ENCODE peak calls at places on chromosomes 13 and 19, in ten cellular contexts. One of them, this sample, is unnamed. For H3K4me1, the result is how much of the 10 kb centered on the place peaks cover.

GRCh38 chr13:51585234-51585672 is 991 bp downstream of the WDFY2 start:
- DNase-seq in naive thymus-derived CD4-positive, alpha-beta T cell: no peak
- DNase-seq in adrenal gland: no peak
- DNase-seq in tibial nerve: no peak
- DNase-seq in IMR-90: peak
- DNase-seq in tibial artery: no peak
- DNase-seq in endothelial cell of umbilical vein: peak
- DNase-seq in body of pancreas: no peak
- DNase-seq in kidney: no peak
- DNase-seq in lung: no peak
- DNase-seq in this sample: no peak

GRCh38 chr13:23182142-23182541 is 1.4 kb downstream of the SGCG start:
- DNase-seq in naive thymus-derived CD4-positive, alpha-beta T cell: no peak
- DNase-seq in adrenal gland: no peak
- DNase-seq in tibial nerve: no peak
- DNase-seq in IMR-90: no peak
- DNase-seq in tibial artery: no peak
- DNase-seq in endothelial cell of umbilical vein: no peak
- DNase-seq in body of pancreas: no peak
- DNase-seq in kidney: no peak
- DNase-seq in lung: no peak
- DNase-seq in this sample: no peak

GRCh38 chr19:38597075-38597474 is 20.7 kb downstream of the MAP4K1 start:
- DNase-seq in naive thymus-derived CD4-positive, alpha-beta T cell: no peak
- DNase-seq in adrenal gland: no peak
- DNase-seq in tibial nerve: no peak
- DNase-seq in IMR-90: no peak
- DNase-seq in tibial artery: no peak
- DNase-seq in endothelial cell of umbilical vein: no peak
- DNase-seq in body of pancreas: no peak
- DNase-seq in kidney: no peak
- DNase-seq in lung: no peak
- DNase-seq in this sample: no peak

GRCh38 chr19:3304871-3305423 is 61.4 kb upstream of the NFIC start:
- DNase-seq in naive thymus-derived CD4-positive, alpha-beta T cell: peak
- DNase-seq in adrenal gland: peak
- DNase-seq in tibial nerve: peak
- DNase-seq in IMR-90: peak
- DNase-seq in tibial artery: peak
- DNase-seq in endothelial cell of umbilical vein: peak
- DNase-seq in body of pancreas: peak
- DNase-seq in kidney: peak
- DNase-seq in lung: peak
- DNase-seq in this sample: peak

GRCh38 chr13:50706505-50706904 is 137.0 kb downstream of the DLEU7 start:
- DNase-seq in naive thymus-derived CD4-positive, alpha-beta T cell: no peak
- DNase-seq in adrenal gland: no peak
- DNase-seq in tibial nerve: no peak
- DNase-seq in IMR-90: no peak
- DNase-seq in tibial artery: no peak
- DNase-seq in endothelial cell of umbilical vein: no peak
- DNase-seq in body of pancreas: no peak
- DNase-seq in kidney: no peak
- DNase-seq in lung: no peak
- DNase-seq in this sample: no peak

GRCh38 chr19:18446145-18446810 is 8.3 kb upstream of the ISYNA1 start:
- DNase-seq in naive thymus-derived CD4-positive, alpha-beta T cell: no peak
- DNase-seq in adrenal gland: no peak
- DNase-seq in tibial nerve: no peak
- DNase-seq in IMR-90: no peak
- DNase-seq in tibial artery: no peak
- DNase-seq in endothelial cell of umbilical vein: no peak
- DNase-seq in body of pancreas: no peak
- DNase-seq in kidney: no peak
- DNase-seq in lung: no peak
- DNase-seq in this sample: no peak

GRCh38 chr13:66219493-66219892 is 1010.6 kb downstream of the PCDH9 start:
- DNase-seq in naive thymus-derived CD4-positive, alpha-beta T cell: no peak
- DNase-seq in adrenal gland: no peak
- DNase-seq in tibial nerve: no peak
- DNase-seq in IMR-90: no peak
- DNase-seq in tibial artery: no peak
- DNase-seq in endothelial cell of umbilical vein: no peak
- DNase-seq in body of pancreas: no peak
- DNase-seq in kidney: no peak
- DNase-seq in lung: no peak
- DNase-seq in this sample: no peak

GRCh38 chr13:38990693-38991092 is at the start of gene STOML3:
- DNase-seq in naive thymus-derived CD4-positive, alpha-beta T cell: no peak
- DNase-seq in adrenal gland: no peak
- DNase-seq in tibial nerve: no peak
- DNase-seq in IMR-90: no peak
- DNase-seq in tibial artery: no peak
- DNase-seq in endothelial cell of umbilical vein: peak
- DNase-seq in body of pancreas: no peak
- DNase-seq in kidney: no peak
- DNase-seq in lung: no peak
- DNase-seq in this sample: no peak

GRCh38 chr19:53849237-53849676 is 18.4 kb upstream of the MYADM start:
- DNase-seq in naive thymus-derived CD4-positive, alpha-beta T cell: no peak
- DNase-seq in adrenal gland: no peak
- DNase-seq in tibial nerve: no peak
- DNase-seq in IMR-90: peak
- DNase-seq in tibial artery: no peak
- DNase-seq in endothelial cell of umbilical vein: peak
- DNase-seq in body of pancreas: no peak
- DNase-seq in kidney: no peak
- DNase-seq in lung: no peak
- DNase-seq in this sample: no peak

GRCh38 chr19:14363203-14364097 is 17.8 kb upstream of the ADGRE5 start:
- DNase-seq in naive thymus-derived CD4-positive, alpha-beta T cell: no peak
- DNase-seq in adrenal gland: peak
- DNase-seq in tibial nerve: no peak
- DNase-seq in IMR-90: peak
- DNase-seq in tibial artery: peak
- DNase-seq in endothelial cell of umbilical vein: peak
- DNase-seq in body of pancreas: peak
- DNase-seq in kidney: peak
- DNase-seq in lung: peak
- DNase-seq in this sample: peak

GRCh38 chr19:29810504-29810871 is 1.3 kb upstream of the CCNE1 start:
- DNase-seq in naive thymus-derived CD4-positive, alpha-beta T cell: peak
- DNase-seq in adrenal gland: peak
- DNase-seq in tibial nerve: no peak
- DNase-seq in IMR-90: peak
- DNase-seq in tibial artery: no peak
- DNase-seq in endothelial cell of umbilical vein: no peak
- DNase-seq in body of pancreas: peak
- DNase-seq in kidney: peak
- DNase-seq in lung: no peak
- DNase-seq in this sample: no peak

DNA sequence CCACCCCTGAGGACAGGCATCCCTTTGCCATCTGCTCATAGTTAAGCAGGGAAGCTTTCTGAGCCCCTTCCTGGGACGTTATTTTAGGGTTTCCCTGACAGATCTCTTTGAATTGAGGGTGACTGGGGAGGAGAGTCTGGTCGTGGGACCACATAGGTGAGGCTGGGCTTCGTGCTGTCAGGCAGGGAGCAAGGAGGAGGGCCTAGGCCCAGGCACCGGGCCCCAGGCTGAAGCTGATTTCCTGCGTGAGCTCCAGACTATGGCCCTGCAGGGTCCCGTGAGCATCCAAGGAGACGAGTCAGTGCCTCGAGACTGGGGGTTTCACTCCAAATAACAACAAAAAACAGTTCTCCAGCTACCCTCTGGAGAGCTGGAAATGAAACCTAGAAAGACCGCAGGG is 60.4 kb downstream of the MYO9B start:
- DNase-seq in naive thymus-derived CD4-positive, alpha-beta T cell: no peak
- DNase-seq in adrenal gland: no peak
- DNase-seq in tibial nerve: no peak
- DNase-seq in IMR-90: no peak
- DNase-seq in tibial artery: no peak
- DNase-seq in endothelial cell of umbilical vein: peak
- DNase-seq in body of pancreas: no peak
- DNase-seq in kidney: no peak
- DNase-seq in lung: no peak
- DNase-seq in this sample: no peak
- H3K4me1 ChIP-seq in naive thymus-derived CD4-positive, alpha-beta T cell: under half
- H3K4me1 ChIP-seq in adrenal gland: under half
- H3K4me1 ChIP-seq in tibial nerve: under half
- H3K4me1 ChIP-seq in IMR-90: under half
- H3K4me1 ChIP-seq in tibial artery: half or more
- H3K4me1 ChIP-seq in endothelial cell of umbilical vein: under half
- H3K4me1 ChIP-seq in body of pancreas: half or more
- H3K4me1 ChIP-seq in kidney: under half
- H3K4me1 ChIP-seq in lung: under half
- H3K4me1 ChIP-seq in this sample: under half

GRCh38 chr19:42176990-42177685 is 40.3 kb downstream of the DEDD2 start:
- DNase-seq in naive thymus-derived CD4-positive, alpha-beta T cell: peak
- DNase-seq in adrenal gland: peak
- DNase-seq in tibial nerve: peak
- DNase-seq in IMR-90: peak
- DNase-seq in tibial artery: peak
- DNase-seq in endothelial cell of umbilical vein: peak
- DNase-seq in body of pancreas: peak
- DNase-seq in kidney: peak
- DNase-seq in lung: peak
- DNase-seq in this sample: peak
- H3K27ac ChIP-seq in naive thymus-derived CD4-positive, alpha-beta T cell: no peak
- H3K27ac ChIP-seq in adrenal gland: no peak
- H3K27ac ChIP-seq in tibial nerve: no peak
- H3K27ac ChIP-seq in IMR-90: no peak
- H3K27ac ChIP-seq in tibial artery: no peak
- H3K27ac ChIP-seq in endothelial cell of umbilical vein: no peak
- H3K27ac ChIP-seq in body of pancreas: no peak
- H3K27ac ChIP-seq in kidney: no peak
- H3K27ac ChIP-seq in lung: no peak
- H3K27ac ChIP-seq in this sample: peak

GRCh38 chr13:113802090-113802531 is 43.1 kb downstream of the TMEM255B start:
- DNase-seq in naive thymus-derived CD4-positive, alpha-beta T cell: no peak
- DNase-seq in adrenal gland: no peak
- DNase-seq in tibial nerve: no peak
- DNase-seq in IMR-90: peak
- DNase-seq in tibial artery: peak
- DNase-seq in endothelial cell of umbilical vein: no peak
- DNase-seq in body of pancreas: no peak
- DNase-seq in kidney: peak
- DNase-seq in lung: peak
- DNase-seq in this sample: no peak

GRCh38 chr13:113802761-113803160 is 43.7 kb downstream of the TMEM255B start:
- DNase-seq in naive thymus-derived CD4-positive, alpha-beta T cell: no peak
- DNase-seq in adrenal gland: no peak
- DNase-seq in tibial nerve: no peak
- DNase-seq in IMR-90: no peak
- DNase-seq in tibial artery: no peak
- DNase-seq in endothelial cell of umbilical vein: no peak
- DNase-seq in body of pancreas: no peak
- DNase-seq in kidney: peak
- DNase-seq in lung: no peak
- DNase-seq in this sample: no peak

GRCh38 chr13:113800576-113800926 is 41.5 kb downstream of the TMEM255B start:
- DNase-seq in naive thymus-derived CD4-positive, alpha-beta T cell: no peak
- DNase-seq in adrenal gland: no peak
- DNase-seq in tibial nerve: no peak
- DNase-seq in IMR-90: no peak
- DNase-seq in tibial artery: no peak
- DNase-seq in endothelial cell of umbilical vein: no peak
- DNase-seq in body of pancreas: no peak
- DNase-seq in kidney: peak
- DNase-seq in lung: no peak
- DNase-seq in this sample: no peak

GRCh38 chr13:113803409-113804016 is 44.5 kb downstream of the TMEM255B start:
- DNase-seq in naive thymus-derived CD4-positive, alpha-beta T cell: no peak
- DNase-seq in adrenal gland: no peak
- DNase-seq in tibial nerve: no peak
- DNase-seq in IMR-90: no peak
- DNase-seq in tibial artery: no peak
- DNase-seq in endothelial cell of umbilical vein: no peak
- DNase-seq in body of pancreas: no peak
- DNase-seq in kidney: no peak
- DNase-seq in lung: no peak
- DNase-seq in this sample: no peak

GRCh38 chr13:113801289-113801961 is 42.4 kb downstream of the TMEM255B start:
- DNase-seq in naive thymus-derived CD4-positive, alpha-beta T cell: no peak
- DNase-seq in adrenal gland: no peak
- DNase-seq in tibial nerve: no peak
- DNase-seq in IMR-90: no peak
- DNase-seq in tibial artery: no peak
- DNase-seq in endothelial cell of umbilical vein: no peak
- DNase-seq in body of pancreas: no peak
- DNase-seq in kidney: peak
- DNase-seq in lung: no peak
- DNase-seq in this sample: peak
- H3K4me3 ChIP-seq in naive thymus-derived CD4-positive, alpha-beta T cell: no peak
- H3K4me3 ChIP-seq in adrenal gland: no peak
- H3K4me3 ChIP-seq in tibial nerve: no peak
- H3K4me3 ChIP-seq in IMR-90: no peak
- H3K4me3 ChIP-seq in tibial artery: no peak
- H3K4me3 ChIP-seq in endothelial cell of umbilical vein: no peak
- H3K4me3 ChIP-seq in body of pancreas: no peak
- H3K4me3 ChIP-seq in kidney: no peak
- H3K4me3 ChIP-seq in lung: no peak
- H3K4me3 ChIP-seq in this sample: no peak

GRCh38 chr19:1855040-1855827 is 7.0 kb upstream of the REXO1 start:
- DNase-seq in naive thymus-derived CD4-positive, alpha-beta T cell: peak
- DNase-seq in adrenal gland: peak
- DNase-seq in tibial nerve: peak
- DNase-seq in IMR-90: peak
- DNase-seq in tibial artery: peak
- DNase-seq in endothelial cell of umbilical vein: peak
- DNase-seq in body of pancreas: peak
- DNase-seq in kidney: peak
- DNase-seq in lung: peak
- DNase-seq in this sample: peak

GRCh38 chr19:1856698-1857603 is 6.4 kb downstream of the KLF16 start:
- DNase-seq in naive thymus-derived CD4-positive, alpha-beta T cell: no peak
- DNase-seq in adrenal gland: peak
- DNase-seq in tibial nerve: peak
- DNase-seq in IMR-90: peak
- DNase-seq in tibial artery: peak
- DNase-seq in endothelial cell of umbilical vein: peak
- DNase-seq in body of pancreas: peak
- DNase-seq in kidney: peak
- DNase-seq in lung: peak
- DNase-seq in this sample: peak

GRCh38 chr19:1857648-1858326 is 5.6 kb downstream of the KLF16 start:
- DNase-seq in naive thymus-derived CD4-positive, alpha-beta T cell: no peak
- DNase-seq in adrenal gland: no peak
- DNase-seq in tibial nerve: no peak
- DNase-seq in IMR-90: no peak
- DNase-seq in tibial artery: no peak
- DNase-seq in endothelial cell of umbilical vein: no peak
- DNase-seq in body of pancreas: no peak
- DNase-seq in kidney: peak
- DNase-seq in lung: no peak
- DNase-seq in this sample: no peak

GRCh38 chr19:1855828-1856255 is 7.5 kb downstream of the KLF16 start:
- DNase-seq in naive thymus-derived CD4-positive, alpha-beta T cell: no peak
- DNase-seq in adrenal gland: no peak
- DNase-seq in tibial nerve: no peak
- DNase-seq in IMR-90: peak
- DNase-seq in tibial artery: no peak
- DNase-seq in endothelial cell of umbilical vein: no peak
- DNase-seq in body of pancreas: no peak
- DNase-seq in kidney: peak
- DNase-seq in lung: no peak
- DNase-seq in this sample: peak

GRCh38 chr19:1856345-1856697 is 7.1 kb downstream of the KLF16 start:
- DNase-seq in naive thymus-derived CD4-positive, alpha-beta T cell: no peak
- DNase-seq in adrenal gland: no peak
- DNase-seq in tibial nerve: no peak
- DNase-seq in IMR-90: no peak
- DNase-seq in tibial artery: no peak
- DNase-seq in endothelial cell of umbilical vein: no peak
- DNase-seq in body of pancreas: no peak
- DNase-seq in kidney: no peak
- DNase-seq in lung: no peak
- DNase-seq in this sample: no peak
- H3K4me1 ChIP-seq in naive thymus-derived CD4-positive, alpha-beta T cell: half or more
- H3K4me1 ChIP-seq in adrenal gland: under half
- H3K4me1 ChIP-seq in tibial nerve: half or more
- H3K4me1 ChIP-seq in IMR-90: half or more
- H3K4me1 ChIP-seq in tibial artery: under half
- H3K4me1 ChIP-seq in endothelial cell of umbilical vein: under half
- H3K4me1 ChIP-seq in body of pancreas: half or more
- H3K4me1 ChIP-seq in kidney: under half
- H3K4me1 ChIP-seq in lung: under half
- H3K4me1 ChIP-seq in this sample: under half